ENCODE peak calls at places on chromosomes 12 and 14, in five cellular contexts. F, K, M, S and A are unnamed samples. For H3K27me3, the result is how much of the 10 kb centered on the place peaks cover.

GRCh38 chr12:119649202-119649808 is 18.6 kb upstream of the PRKAB1 start:
- DNase-seq in K (no peak), F (no peak), S (peak), M (peak), A (peak)

GRCh38 chr12:49901026-49901425 is 2.7 kb downstream of the FAIM2 start:
- DNase-seq in K (no peak), F (no peak), S (no peak), M (no peak), A (no peak)

GRCh38 chr12:20946732-20947131 is 136.2 kb downstream of the SLCO1B3 start:
- DNase-seq in K (no peak), M (peak), F (peak), S (peak), A (peak)

GRCh38 chr12:14874882-14875281 is 10.8 kb downstream of the MGP start:
- DNase-seq in F (no peak), K (no peak), M (no peak), S (no peak), A (no peak)

GRCh38 chr14:102140027-102140749 is 491 bp downstream of the WDR20 start:
- DNase-seq in M (peak), S (peak), F (peak), K (peak), A (peak)

GRCh38 chr12:122909442-122910288 is 13.7 kb upstream of the VPS37B start:
- DNase-seq in M (no peak), K (no peak), F (no peak), S (peak), A (peak)

GRCh38 chr12:14842315-14842714 is 1.0 kb downstream of the ART4 start:
- DNase-seq in F (no peak), S (no peak), K (no peak), M (no peak), A (no peak)

GRCh38 chr12:89709994-89710872 is 1.6 kb upstream of the ATP2B1 start:
- DNase-seq in K (peak), S (no peak), F (peak), M (no peak), A (peak)

GRCh38 chr12:46771268-46771837 is 54.4 kb downstream of the SLC38A4 start:
- DNase-seq in F (no peak), M (peak), K (no peak), S (peak), A (peak)

GRCh38 chr12:121794532-121795028 is 1.1 kb upstream of the RHOF start:
- DNase-seq in F (no peak), K (peak), M (no peak), S (no peak), A (no peak)

GRCh38 chr12:3492868-3493224 is 1.8 kb downstream of the PRMT8 start:
- DNase-seq in M (no peak), K (no peak), S (no peak), F (no peak), A (no peak)

GRCh38 chr14:50343424-50343823 is 31.3 kb downstream of the DMAC2L start:
- DNase-seq in F (no peak), K (no peak), S (no peak), M (no peak), A (no peak)

GRCh38 chr12:55738113-55739024 is 4.6 kb upstream of the GDF11 start:
- DNase-seq in S (peak), M (peak), K (peak), F (peak), A (peak)

GRCh38 chr12:68760806-68761441 is 14.9 kb downstream of the SLC35E3 start:
- DNase-seq in K (no peak), F (no peak), M (no peak), S (no peak), A (no peak)

GRCh38 chr12:112148031-112148513 is 22.7 kb downstream of the TRAFD1 start:
- DNase-seq in S (peak), M (peak), K (no peak), F (peak), A (no peak)

GRCh38 chr14:23364604-23365352 is at the start of gene EFS:
- DNase-seq in F (no peak), M (peak), K (no peak), S (peak), A (peak)

GRCh38 chr12:52132754-52133161 is 53.3 kb downstream of the SMIM41 start:
- DNase-seq in K (no peak), F (no peak), S (no peak), M (no peak), A (no peak)

GRCh38 chr12:3662516-3662915 is 90.4 kb downstream of the CRACR2A start:
- DNase-seq in S (peak), M (no peak), F (no peak), K (no peak), A (no peak)

GRCh38 chr12:132641811-132642650 is 23.5 kb downstream of the P2RX2 start:
- DNase-seq in K (no peak), S (no peak), M (no peak), F (no peak), A (no peak)

GRCh38 chr12:109290061-109290460 is 19.0 kb downstream of the FOXN4 start:
- DNase-seq in K (no peak), M (no peak), F (no peak), S (no peak), A (no peak)

GRCh38 chr14:69569859-69570258 is 4.8 kb downstream of the CCDC177 start:
- DNase-seq in K (no peak), M (no peak), S (no peak), F (no peak), A (no peak)
- H3K27me3 ChIP-seq in K (under half), M (half or more), S (half or more), F (half or more), A (half or more)

GRCh38 chr14:54331516-54331915 is 65.3 kb upstream of the CDKN3 start:
- DNase-seq in M (no peak), F (no peak), K (no peak), S (no peak), A (no peak)

GRCh38 chr14:54325766-54326165 is 71.0 kb upstream of the CDKN3 start:
- DNase-seq in F (no peak), S (no peak), K (no peak), M (no peak), A (no peak)

GRCh38 chr14:54332490-54332889 is 64.3 kb upstream of the CDKN3 start:
- DNase-seq in K (no peak), M (no peak), S (no peak), F (no peak), A (no peak)

GRCh38 chr14:54330876-54331275 is 65.9 kb upstream of the CDKN3 start:
- DNase-seq in F (no peak), K (no peak), S (no peak), M (no peak), A (no peak)

DNA sequence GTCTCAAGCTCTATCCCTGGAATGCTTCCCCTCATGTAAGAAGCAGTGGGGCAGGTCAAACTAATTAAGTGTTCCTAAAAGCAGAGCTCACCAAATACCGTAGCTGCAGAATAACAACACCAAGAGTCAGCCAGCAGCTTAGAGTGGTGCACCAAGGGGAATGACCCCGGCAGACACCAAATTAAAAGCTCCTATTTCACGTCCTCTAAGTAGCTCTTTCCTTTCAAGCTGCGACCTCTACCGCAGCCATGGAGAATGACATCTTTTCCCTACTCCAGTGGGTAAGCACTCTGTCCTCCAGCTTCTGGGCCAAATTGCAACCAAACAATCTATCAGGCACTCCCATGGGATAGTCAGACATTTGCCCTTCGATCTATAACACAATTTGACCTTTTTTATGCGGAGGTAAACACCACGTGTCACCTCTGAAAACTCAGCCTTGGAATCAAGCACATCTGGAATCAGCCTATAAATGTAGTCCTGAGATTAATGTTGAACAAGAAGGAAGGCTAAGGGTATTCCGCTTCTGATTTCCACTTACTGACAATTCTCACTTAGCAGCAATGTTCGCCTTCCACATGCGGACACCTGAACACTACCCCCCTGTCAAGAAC is 67.6 kb upstream of the CDKN3 start:
- DNase-seq in S (peak), M (peak), F (peak), K (peak), A (peak)
- H3K27me3 ChIP-seq in S (under half), M (under half), F (under half), K (under half), A (under half)

DNA sequence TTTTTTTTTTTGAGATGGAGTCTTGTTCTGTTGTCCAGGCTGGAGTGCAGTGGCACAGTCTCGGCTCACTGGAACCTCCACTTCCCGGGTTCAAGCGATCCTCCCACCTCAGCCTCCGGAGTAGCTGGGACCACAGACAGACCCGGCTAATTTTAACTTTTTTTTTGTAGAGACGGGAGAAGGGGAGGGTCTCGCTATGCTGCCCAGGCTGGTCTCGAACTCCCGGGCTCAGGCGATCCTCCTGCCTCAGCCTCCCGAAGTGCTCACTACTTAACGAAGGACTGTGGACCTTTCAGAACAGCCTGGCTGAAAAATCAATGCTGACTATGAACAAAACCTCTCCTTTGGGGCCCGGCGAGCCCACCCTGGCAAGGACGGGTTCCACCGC is 10.9 kb downstream of the SLC6A12 start:
- DNase-seq in K (no peak), S (no peak), F (no peak), M (no peak), A (no peak)
- H3K27me3 ChIP-seq in K (under half), S (under half), F (under half), M (half or more), A (half or more)

GRCh38 chr12:97167598-97167997 is 260.5 kb downstream of the NEDD1 start:
- DNase-seq in M (no peak), K (no peak), F (no peak), S (no peak), A (no peak)
- H3K27me3 ChIP-seq in M (under half), K (under half), F (under half), S (half or more), A (under half)

GRCh38 chr12:211639-212382 is 2.1 kb downstream of the SLC6A12 start:
- DNase-seq in F (no peak), S (no peak), K (no peak), M (no peak), A (no peak)
- H3K27me3 ChIP-seq in F (under half), S (under half), K (under half), M (under half), A (under half)